ENCODE peak calls at places on chromosome 10, in ten cellular contexts. Q is body of pancreas, H is transverse colon, K is heart left ventricle, I is HepG2, C is right lobe of liver, J is IMR-90, Y is ovary, F is NB4, X is K562. U is an unnamed sample.

GRCh38 chr10:79051766-79052165 is 17.0 kb upstream of the ZMIZ1 start:
- DNase-seq in Q (peak; percentile 2), H (no peak), K (no peak), I (no peak), C (peak; percentile 33), J (no peak), Y (no peak), F (no peak), X (no peak), U (no peak)

GRCh38 chr10:68628576-68629127 is 68.5 kb downstream of the TET1 start:
- DNase-seq in Q (no peak), H (peak; percentile 35), K (no peak), I (no peak), C (no peak), J (peak; percentile 34), Y (no peak), F (no peak), X (peak; percentile 33), U (no peak)

GRCh38 chr10:108410231-108410630 is 1245.7 kb upstream of the SORCS1 start:
- DNase-seq in Q (no peak), H (no peak), K (no peak), I (no peak), C (no peak), J (no peak), Y (no peak), F (peak; percentile 42), X (no peak), U (no peak)

GRCh38 chr10:80709879-80710278 is 172.2 kb downstream of the SH2D4B start:
- DNase-seq in Q (no peak), H (no peak), K (no peak), I (no peak), C (no peak), J (no peak), Y (no peak), F (no peak), X (peak; percentile 21), U (no peak)

GRCh38 chr10:34941471-34942357 is 126.6 kb upstream of the PARD3 start:
- DNase-seq in Q (no peak), H (no peak), K (no peak), I (no peak), C (no peak), J (peak; percentile 13), Y (no peak), F (peak; percentile 24), X (no peak), U (no peak)

GRCh38 chr10:34811968-34812514 is 3.1 kb downstream of the PARD3 start:
- DNase-seq in Q (no peak), H (no peak), K (no peak), I (no peak), C (no peak), J (peak; percentile 43), Y (no peak), F (no peak), X (no peak), U (no peak)

GRCh38 chr10:78953124-78954008 is 115.4 kb upstream of the ZMIZ1 start:
- DNase-seq in Q (peak; percentile 32), H (no peak), K (peak; percentile 61), I (no peak), C (no peak), J (no peak), Y (peak; percentile 75), F (peak; percentile 100), X (peak; percentile 63), U (no peak)

GRCh38 chr10:132441818-132442217 is 44.8 kb downstream of the PWWP2B start:
- DNase-seq in Q (no peak), H (no peak), K (no peak), I (no peak), C (no peak), J (no peak), Y (no peak), F (no peak), X (no peak), U (no peak)

GRCh38 chr10:31770307-31770902 is 158.2 kb downstream of the ARHGAP12 start:
- DNase-seq in Q (peak; percentile 69), H (peak; percentile 55), K (peak; percentile 45), I (peak; percentile 10), C (peak; percentile 61), J (no peak), Y (no peak), F (peak; percentile 45), X (peak; percentile 36), U (no peak)

GRCh38 chr10:21747809-21748208 is 213.8 kb downstream of the MLLT10 start:
- DNase-seq in Q (no peak), H (no peak), K (no peak), I (no peak), C (no peak), J (no peak), Y (no peak), F (no peak), X (no peak), U (no peak)

GRCh38 chr10:917416-917720 is 14.1 kb downstream of the LARP4B start:
- DNase-seq in Q (no peak), H (no peak), K (no peak), I (no peak), C (no peak), J (no peak), Y (no peak), F (no peak), X (no peak), U (no peak)

GRCh38 chr10:103696411-103697145 is 158.8 kb downstream of the SH3PXD2A start:
- DNase-seq in Q (peak; percentile 61), H (peak; percentile 67), K (peak; percentile 93), I (no peak), C (no peak), J (peak; percentile 92), Y (no peak), F (peak; percentile 89), X (peak; percentile 90), U (no peak)

GRCh38 chr10:48285710-48286109 is 11.2 kb upstream of the FRMPD2 start:
- DNase-seq in Q (no peak), H (no peak), K (no peak), I (no peak), C (no peak), J (no peak), Y (no peak), F (no peak), X (no peak), U (no peak)

GRCh38 chr10:88317099-88317498 is 266.0 kb downstream of the RNLS start:
- DNase-seq in Q (no peak), H (no peak), K (no peak), I (no peak), C (no peak), J (no peak), Y (no peak), F (no peak), X (no peak), U (no peak)

GRCh38 chr10:110209399-110209925 is 2.1 kb downstream of the MXI1 start:
- DNase-seq in Q (peak; percentile 74), H (peak; percentile 71), K (peak; percentile 69), I (no peak), C (peak; percentile 70), J (peak; percentile 65), Y (peak; percentile 66), F (peak; percentile 83), X (peak; percentile 59), U (peak; percentile 62)
- TF ChIP-seq POLR2A in Q (peak; percentile 65), H (peak; percentile 42), K (no peak), I (peak; percentile 39), C (no peak), J (no peak), Y (peak; percentile 28), F (no peak), X (no peak), U (no peak)

GRCh38 chr10:76172020-76172419 is 740.6 kb downstream of the LRMDA start:
- DNase-seq in Q (no peak), H (no peak), K (no peak), I (no peak), C (no peak), J (no peak), Y (no peak), F (no peak), X (no peak), U (no peak)
- TF ChIP-seq CTCF in Q (no peak), H (no peak), K (no peak), I (no peak), C (no peak), J (no peak), Y (no peak), F (no peak), X (no peak), U (no peak)

DNA sequence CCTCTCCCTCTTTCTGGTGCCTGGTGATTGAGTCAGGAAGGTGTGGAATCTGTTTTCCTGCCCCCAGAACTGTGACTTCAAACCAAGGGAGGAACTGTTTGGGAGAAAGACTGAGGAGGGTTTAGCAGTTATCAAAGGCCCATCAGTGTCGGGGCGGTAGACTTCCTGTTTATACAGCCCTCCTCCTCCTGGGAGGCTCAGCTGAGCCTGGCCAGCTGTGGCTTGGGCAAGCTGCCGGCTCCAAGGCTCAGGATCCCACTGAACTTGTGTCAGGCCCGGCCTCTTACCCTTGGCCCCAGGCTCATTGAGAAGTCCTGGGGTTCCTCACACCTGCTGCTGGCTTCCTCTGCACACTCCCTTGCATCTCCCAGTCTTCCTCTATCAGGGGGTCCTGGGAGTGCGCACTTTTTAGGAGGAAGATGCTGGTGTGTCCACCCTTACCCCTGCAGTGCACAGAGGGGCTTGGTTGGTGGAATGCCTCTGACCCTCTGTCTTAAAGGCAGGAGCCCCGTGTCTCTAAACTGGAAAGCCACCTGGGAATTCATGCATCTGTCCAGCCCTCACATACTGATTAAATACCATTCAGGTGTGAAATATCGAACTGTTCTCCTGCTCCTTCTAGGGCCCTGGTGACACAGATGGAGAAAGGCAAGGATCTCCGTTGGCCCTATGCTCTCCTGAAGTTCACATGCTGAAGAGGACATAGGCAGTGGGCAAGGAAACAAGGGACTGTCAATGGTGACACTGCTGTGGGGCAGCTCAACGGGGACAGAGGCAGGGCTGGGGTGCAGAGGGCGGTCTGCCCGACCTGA is 32.4 kb downstream of the CXCL12 start:
- DNase-seq in Q (peak; percentile 90), H (peak; percentile 31), K (peak; percentile 74), I (no peak), C (peak; percentile 38), J (peak; percentile 80), Y (no peak), F (peak; percentile 45), X (no peak), U (no peak)
- TF ChIP-seq POLR2A in Q (no peak), H (no peak), K (no peak), I (no peak), C (no peak), J (no peak), Y (no peak), F (no peak), X (no peak), U (no peak)

GRCh38 chr10:125962200-125962599 is 65.8 kb downstream of the FANK1 start:
- DNase-seq in Q (no peak), H (no peak), K (no peak), I (no peak), C (no peak), J (no peak), Y (no peak), F (no peak), X (no peak), U (no peak)

GRCh38 chr10:125964558-125964957 is 68.2 kb downstream of the FANK1 start:
- DNase-seq in Q (no peak), H (no peak), K (no peak), I (no peak), C (no peak), J (no peak), Y (no peak), F (no peak), X (no peak), U (no peak)

GRCh38 chr10:125955766-125956165 is 59.4 kb downstream of the FANK1 start:
- DNase-seq in Q (no peak), H (no peak), K (no peak), I (no peak), C (no peak), J (no peak), Y (no peak), F (no peak), X (no peak), U (no peak)

GRCh38 chr10:125967533-125967932 is 71.2 kb downstream of the FANK1 start:
- DNase-seq in Q (no peak), H (no peak), K (no peak), I (no peak), C (no peak), J (no peak), Y (no peak), F (no peak), X (no peak), U (no peak)

GRCh38 chr10:125961743-125962142 is 65.4 kb downstream of the FANK1 start:
- DNase-seq in Q (no peak), H (no peak), K (no peak), I (no peak), C (no peak), J (no peak), Y (no peak), F (no peak), X (no peak), U (no peak)
- TF ChIP-seq CTCF in Q (no peak), H (no peak), K (no peak), I (no peak), C (no peak), J (no peak), Y (no peak), F (no peak), X (no peak), U (no peak)

U was measured in lower leg skin.